ENCODE peak calls at places on chromosomes 11 and 22, in seven cellular contexts. One of them, this sample, is unnamed.

GRCh38 chr11:65524747-65525658 is at the start of gene SCYL1:
- DNase-seq in ovary: peak
- DNase-seq in IMR-90: peak
- DNase-seq in HepG2: no peak
- DNase-seq in GM12891: peak
- DNase-seq in esophagus squamous epithelium: peak
- DNase-seq in adrenal gland: peak
- DNase-seq in this sample: peak

GRCh38 chr22:45441158-45441557 is 27.7 kb downstream of the RIBC2 start:
- DNase-seq in IMR-90: peak
- DNase-seq in adrenal gland: peak
- DNase-seq in GM12891: peak
- DNase-seq in ovary: peak
- DNase-seq in HepG2: peak
- DNase-seq in esophagus squamous epithelium: no peak
- DNase-seq in this sample: peak

GRCh38 chr11:45036010-45036409 is 85.3 kb upstream of the TP53I11 start:
- DNase-seq in adrenal gland: peak
- DNase-seq in HepG2: no peak
- DNase-seq in esophagus squamous epithelium: no peak
- DNase-seq in GM12891: no peak
- DNase-seq in IMR-90: no peak
- DNase-seq in ovary: no peak
- DNase-seq in this sample: no peak

GRCh38 chr11:69481393-69481844 is at the start of gene LINC01488:
- DNase-seq in GM12891: no peak
- DNase-seq in ovary: no peak
- DNase-seq in HepG2: no peak
- DNase-seq in adrenal gland: no peak
- DNase-seq in IMR-90: no peak
- DNase-seq in esophagus squamous epithelium: no peak
- DNase-seq in this sample: no peak

GRCh38 chr22:17583151-17583550 is 19.9 kb downstream of the SLC25A18 start:
- DNase-seq in GM12891: no peak
- DNase-seq in esophagus squamous epithelium: no peak
- DNase-seq in HepG2: no peak
- DNase-seq in IMR-90: no peak
- DNase-seq in ovary: peak
- DNase-seq in adrenal gland: no peak
- DNase-seq in this sample: no peak

GRCh38 chr22:50546326-50547230 is 879 bp downstream of the KLHDC7B start:
- DNase-seq in adrenal gland: no peak
- DNase-seq in GM12891: no peak
- DNase-seq in IMR-90: no peak
- DNase-seq in ovary: no peak
- DNase-seq in esophagus squamous epithelium: no peak
- DNase-seq in HepG2: no peak
- DNase-seq in this sample: no peak

GRCh38 chr11:123046473-123047264 is 15.3 kb downstream of the HSPA8 start:
- DNase-seq in esophagus squamous epithelium: no peak
- DNase-seq in HepG2: no peak
- DNase-seq in adrenal gland: no peak
- DNase-seq in GM12891: no peak
- DNase-seq in ovary: no peak
- DNase-seq in IMR-90: no peak
- DNase-seq in this sample: no peak

GRCh38 chr11:1567052-1567720 is 4.9 kb downstream of the DUSP8 start:
- DNase-seq in IMR-90: no peak
- DNase-seq in esophagus squamous epithelium: no peak
- DNase-seq in GM12891: peak
- DNase-seq in ovary: no peak
- DNase-seq in HepG2: no peak
- DNase-seq in adrenal gland: no peak
- DNase-seq in this sample: no peak

GRCh38 chr22:43821606-43822425 is 9.7 kb upstream of the EFCAB6 start:
- DNase-seq in ovary: peak
- DNase-seq in IMR-90: no peak
- DNase-seq in esophagus squamous epithelium: no peak
- DNase-seq in GM12891: no peak
- DNase-seq in adrenal gland: no peak
- DNase-seq in HepG2: no peak
- DNase-seq in this sample: no peak

GRCh38 chr11:89443366-89444303 is 47.5 kb downstream of the NOX4 start:
- DNase-seq in ovary: no peak
- DNase-seq in HepG2: no peak
- DNase-seq in esophagus squamous epithelium: no peak
- DNase-seq in GM12891: no peak
- DNase-seq in adrenal gland: no peak
- DNase-seq in IMR-90: no peak
- DNase-seq in this sample: no peak

GRCh38 chr11:134485316-134485715 is 73.3 kb upstream of the B3GAT1 start:
- DNase-seq in esophagus squamous epithelium: no peak
- DNase-seq in GM12891: no peak
- DNase-seq in ovary: no peak
- DNase-seq in IMR-90: no peak
- DNase-seq in adrenal gland: no peak
- DNase-seq in HepG2: no peak
- DNase-seq in this sample: no peak

GRCh38 chr11:107655607-107656006 is 56.2 kb downstream of the SLN start:
- DNase-seq in esophagus squamous epithelium: no peak
- DNase-seq in GM12891: no peak
- DNase-seq in HepG2: no peak
- DNase-seq in IMR-90: no peak
- DNase-seq in ovary: no peak
- DNase-seq in adrenal gland: no peak
- DNase-seq in this sample: no peak

GRCh38 chr11:1514349-1515061 is 27.9 kb upstream of the MOB2 start:
- DNase-seq in GM12891: no peak
- DNase-seq in ovary: peak
- DNase-seq in esophagus squamous epithelium: no peak
- DNase-seq in adrenal gland: no peak
- DNase-seq in IMR-90: no peak
- DNase-seq in HepG2: no peak
- DNase-seq in this sample: no peak

GRCh38 chr11:55714982-55715888 is 53.2 kb downstream of the OR4C6 start:
- DNase-seq in GM12891: no peak
- DNase-seq in ovary: no peak
- DNase-seq in adrenal gland: no peak
- DNase-seq in HepG2: peak
- DNase-seq in IMR-90: no peak
- DNase-seq in esophagus squamous epithelium: no peak
- DNase-seq in this sample: no peak

GRCh38 chr22:39282642-39283311 is 36.6 kb downstream of the RPL3 start:
- DNase-seq in esophagus squamous epithelium: no peak
- DNase-seq in GM12891: no peak
- DNase-seq in IMR-90: no peak
- DNase-seq in ovary: no peak
- DNase-seq in HepG2: no peak
- DNase-seq in adrenal gland: no peak
- DNase-seq in this sample: no peak

GRCh38 chr11:11985016-11985715 is 23.3 kb downstream of the DKK3 start:
- DNase-seq in adrenal gland: no peak
- DNase-seq in ovary: no peak
- DNase-seq in GM12891: no peak
- DNase-seq in HepG2: no peak
- DNase-seq in esophagus squamous epithelium: no peak
- DNase-seq in IMR-90: peak
- DNase-seq in this sample: no peak

GRCh38 chr22:36922097-36922608 is 8.7 kb downstream of the CSF2RB start:
- DNase-seq in IMR-90: no peak
- DNase-seq in GM12891: no peak
- DNase-seq in ovary: no peak
- DNase-seq in esophagus squamous epithelium: no peak
- DNase-seq in HepG2: no peak
- DNase-seq in adrenal gland: no peak
- DNase-seq in this sample: no peak

GRCh38 chr22:44063462-44064371 is 39.6 kb downstream of the PARVB start:
- DNase-seq in adrenal gland: no peak
- DNase-seq in HepG2: no peak
- DNase-seq in GM12891: no peak
- DNase-seq in IMR-90: no peak
- DNase-seq in ovary: no peak
- DNase-seq in esophagus squamous epithelium: no peak
- DNase-seq in this sample: no peak

GRCh38 chr22:46072981-46073682 is 77.2 kb upstream of the PPARA start:
- DNase-seq in IMR-90: no peak
- DNase-seq in HepG2: no peak
- DNase-seq in esophagus squamous epithelium: no peak
- DNase-seq in ovary: peak
- DNase-seq in GM12891: no peak
- DNase-seq in adrenal gland: peak
- DNase-seq in this sample: no peak

GRCh38 chr11:107043242-107043991 is 25.1 kb upstream of the GUCY1A2 start:
- DNase-seq in HepG2: no peak
- DNase-seq in ovary: no peak
- DNase-seq in IMR-90: peak
- DNase-seq in adrenal gland: no peak
- DNase-seq in GM12891: no peak
- DNase-seq in esophagus squamous epithelium: no peak
- DNase-seq in this sample: no peak

GRCh38 chr11:11540157-11540556 is 81.6 kb downstream of the GALNT18 start:
- DNase-seq in IMR-90: no peak
- DNase-seq in ovary: no peak
- DNase-seq in adrenal gland: no peak
- DNase-seq in GM12891: no peak
- DNase-seq in esophagus squamous epithelium: no peak
- DNase-seq in HepG2: no peak
- DNase-seq in this sample: no peak

GRCh38 chr22:27988704-27989103 is 69.6 kb upstream of the PITPNB start:
- DNase-seq in IMR-90: no peak
- DNase-seq in GM12891: no peak
- DNase-seq in adrenal gland: no peak
- DNase-seq in ovary: no peak
- DNase-seq in esophagus squamous epithelium: no peak
- DNase-seq in HepG2: no peak
- DNase-seq in this sample: no peak

GRCh38 chr22:50035131-50035881 is 22.7 kb upstream of the IL17REL start:
- DNase-seq in IMR-90: no peak
- DNase-seq in HepG2: no peak
- DNase-seq in esophagus squamous epithelium: no peak
- DNase-seq in ovary: peak
- DNase-seq in adrenal gland: no peak
- DNase-seq in GM12891: no peak
- DNase-seq in this sample: no peak

GRCh38 chr11:103370076-103370475 is 260.9 kb downstream of the DYNC2H1 start:
- DNase-seq in IMR-90: no peak
- DNase-seq in HepG2: no peak
- DNase-seq in GM12891: no peak
- DNase-seq in adrenal gland: no peak
- DNase-seq in ovary: no peak
- DNase-seq in esophagus squamous epithelium: no peak
- DNase-seq in this sample: no peak

GRCh38 chr11:103368151-103368550 is 258.9 kb downstream of the DYNC2H1 start:
- DNase-seq in GM12891: no peak
- DNase-seq in HepG2: no peak
- DNase-seq in ovary: no peak
- DNase-seq in adrenal gland: no peak
- DNase-seq in esophagus squamous epithelium: no peak
- DNase-seq in IMR-90: no peak
- DNase-seq in this sample: no peak

GRCh38 chr11:103364687-103365086 is 255.5 kb downstream of the DYNC2H1 start:
- DNase-seq in esophagus squamous epithelium: no peak
- DNase-seq in GM12891: no peak
- DNase-seq in IMR-90: peak
- DNase-seq in adrenal gland: peak
- DNase-seq in HepG2: no peak
- DNase-seq in ovary: no peak
- DNase-seq in this sample: no peak

GRCh38 chr11:103367650-103368049 is 258.4 kb downstream of the DYNC2H1 start:
- DNase-seq in ovary: no peak
- DNase-seq in GM12891: no peak
- DNase-seq in esophagus squamous epithelium: no peak
- DNase-seq in adrenal gland: no peak
- DNase-seq in HepG2: no peak
- DNase-seq in IMR-90: no peak
- DNase-seq in this sample: no peak
- TF ChIP-seq POLR2A in ovary: no peak
- TF ChIP-seq POLR2A in GM12891: no peak
- TF ChIP-seq POLR2A in esophagus squamous epithelium: no peak
- TF ChIP-seq POLR2A in adrenal gland: no peak
- TF ChIP-seq POLR2A in HepG2: no peak
- TF ChIP-seq POLR2A in IMR-90: no peak
- TF ChIP-seq POLR2A in this sample: no peak

DNA sequence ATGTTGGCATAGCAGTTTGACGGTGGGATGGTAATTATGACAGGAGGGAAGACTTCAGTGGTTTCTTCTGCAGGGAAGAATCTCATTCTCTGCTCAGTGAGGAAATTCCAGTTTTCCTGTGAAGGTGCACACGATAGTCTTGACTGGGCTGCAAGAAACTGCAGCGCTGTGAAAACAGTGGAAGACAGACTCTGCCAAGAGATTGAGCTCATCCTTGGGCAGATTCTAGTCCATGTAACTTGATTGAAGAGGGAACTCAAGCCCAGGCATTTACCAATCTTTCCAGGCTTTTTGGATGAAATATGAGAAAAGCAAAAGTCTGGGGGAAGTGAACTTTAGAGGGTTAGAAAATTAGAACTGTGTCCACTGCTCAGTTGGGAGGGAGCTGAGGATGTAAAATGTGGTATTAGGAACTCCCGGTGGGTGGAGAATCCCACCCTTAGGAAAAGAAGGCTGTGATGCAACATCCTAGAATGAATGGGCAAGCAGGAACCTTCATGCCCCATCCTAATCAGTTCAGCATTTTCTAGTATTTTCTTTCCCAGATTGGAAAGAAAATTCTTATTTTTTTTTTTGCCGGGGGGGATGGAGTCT is 212.7 kb downstream of the DBX1 start:
- DNase-seq in esophagus squamous epithelium: no peak
- DNase-seq in ovary: no peak
- DNase-seq in IMR-90: no peak
- DNase-seq in GM12891: no peak
- DNase-seq in adrenal gland: no peak
- DNase-seq in HepG2: no peak
- DNase-seq in this sample: no peak
- TF ChIP-seq POLR2A in esophagus squamous epithelium: no peak
- TF ChIP-seq POLR2A in ovary: no peak
- TF ChIP-seq POLR2A in IMR-90: no peak
- TF ChIP-seq POLR2A in GM12891: no peak
- TF ChIP-seq POLR2A in adrenal gland: no peak
- TF ChIP-seq POLR2A in HepG2: no peak
- TF ChIP-seq POLR2A in this sample: no peak

GRCh38 chr11:119206512-119207299 is 567 bp downstream of the CBL start:
- DNase-seq in IMR-90: no peak
- DNase-seq in ovary: peak
- DNase-seq in esophagus squamous epithelium: peak
- DNase-seq in HepG2: no peak
- DNase-seq in adrenal gland: peak
- DNase-seq in GM12891: no peak
- DNase-seq in this sample: peak
- TF ChIP-seq POLR2A in IMR-90: no peak
- TF ChIP-seq POLR2A in ovary: no peak
- TF ChIP-seq POLR2A in esophagus squamous epithelium: no peak
- TF ChIP-seq POLR2A in HepG2: no peak
- TF ChIP-seq POLR2A in adrenal gland: no peak
- TF ChIP-seq POLR2A in GM12891: no peak
- TF ChIP-seq POLR2A in this sample: no peak

DNA sequence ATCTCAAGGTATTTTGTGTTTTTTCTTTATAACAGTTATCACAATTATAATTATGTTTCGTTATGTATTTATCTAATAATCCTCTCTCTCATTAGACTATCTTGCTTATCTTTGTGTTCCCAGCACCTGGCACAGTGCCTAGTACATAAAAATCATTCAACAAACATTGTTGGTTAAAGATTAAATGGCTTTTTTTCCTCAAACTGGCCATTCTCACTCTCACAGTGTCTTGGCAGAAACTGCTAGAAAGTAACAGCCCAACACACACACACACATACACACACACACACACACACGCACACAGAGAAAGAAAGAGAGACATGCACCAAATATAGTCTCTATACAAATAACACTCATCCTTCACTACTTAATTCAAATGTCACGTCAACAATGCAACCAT is 36.8 kb downstream of the OR10A6 start:
- DNase-seq in adrenal gland: no peak
- DNase-seq in ovary: no peak
- DNase-seq in GM12891: no peak
- DNase-seq in IMR-90: no peak
- DNase-seq in esophagus squamous epithelium: no peak
- DNase-seq in HepG2: no peak
- DNase-seq in this sample: peak
- TF ChIP-seq POLR2A in adrenal gland: no peak
- TF ChIP-seq POLR2A in ovary: no peak
- TF ChIP-seq POLR2A in GM12891: no peak
- TF ChIP-seq POLR2A in IMR-90: no peak
- TF ChIP-seq POLR2A in esophagus squamous epithelium: no peak
- TF ChIP-seq POLR2A in HepG2: no peak
- TF ChIP-seq POLR2A in this sample: no peak

This sample was measured in erythroblast.